ENCODE peak calls at places on chromosomes 6 and 20, in seven cellular contexts. C is AG04450, M is pancreas, Y is colonic mucosa, R is left lung, A is heart right ventricle, Q is uterus. G is an unnamed sample. For H3K9me3, the result is how much of the 10 kb centered on the place peaks cover.

GRCh38 chr6:147900191-147900830 is 391.8 kb downstream of the SAMD5 start:
- DNase-seq in C (no peak), M (no peak), Y (no peak), R (no peak), A (no peak), Q (no peak), G (no peak)

GRCh38 chr6:13711384-13711725 is 280 bp downstream of the RANBP9 start:
- DNase-seq in C (no peak), M (no peak), Y (no peak), R (peak), A (no peak), Q (no peak), G (peak)

GRCh38 chr6:129890164-129890563 is 29.0 kb upstream of the TMEM244 start:
- DNase-seq in C (no peak), M (no peak), Y (no peak), R (no peak), A (no peak), Q (no peak), G (no peak)

GRCh38 chr6:134249759-134250602 is 67.9 kb downstream of the SGK1 start:
- DNase-seq in C (no peak), M (no peak), Y (no peak), R (no peak), A (no peak), Q (no peak), G (no peak)

GRCh38 chr6:165536911-165537310 is 126.1 kb downstream of the PDE10A start:
- DNase-seq in C (no peak), M (no peak), Y (no peak), R (no peak), A (no peak), Q (no peak), G (no peak)

GRCh38 chr6:12298017-12298958 is 8.1 kb downstream of the EDN1 start:
- DNase-seq in C (no peak), M (no peak), Y (no peak), R (no peak), A (no peak), Q (no peak), G (no peak)

GRCh38 chr6:109326346-109326745 is 55.9 kb downstream of the CD164 start:
- DNase-seq in C (no peak), M (no peak), Y (no peak), R (no peak), A (no peak), Q (no peak), G (no peak)

GRCh38 chr6:113447088-113447831 is 409.9 kb upstream of the MARCKS start:
- DNase-seq in C (peak), M (no peak), Y (no peak), R (no peak), A (no peak), Q (no peak), G (no peak)

GRCh38 chr6:40395066-40395697 is 192.0 kb downstream of the LRFN2 start:
- DNase-seq in C (no peak), M (no peak), Y (no peak), R (no peak), A (no peak), Q (no peak), G (no peak)

GRCh38 chr6:17584241-17584803 is 15.8 kb upstream of the FAM8A1 start:
- DNase-seq in C (peak), M (no peak), Y (no peak), R (no peak), A (peak), Q (peak), G (peak)

GRCh38 chr20:462199-462991 is at the start of gene TBC1D20:
- DNase-seq in C (peak), M (peak), Y (peak), R (peak), A (peak), Q (peak), G (peak)

GRCh38 chr20:53774487-53775203 is 181.0 kb upstream of the ZNF217 start:
- DNase-seq in C (peak), M (no peak), Y (no peak), R (no peak), A (peak), Q (no peak), G (no peak)

GRCh38 chr20:46636981-46637860 is 14.0 kb downstream of the SLC13A3 start:
- DNase-seq in C (no peak), M (no peak), Y (no peak), R (peak), A (no peak), Q (no peak), G (no peak)

GRCh38 chr20:41259309-41259708 is 58.2 kb downstream of the ZHX3 start:
- DNase-seq in C (no peak), M (no peak), Y (no peak), R (no peak), A (no peak), Q (no peak), G (no peak)
- H3K9me3 ChIP-seq in C (under half), M (under half), Y (under half), R (under half), A (under half), Q (under half), G (under half)

DNA sequence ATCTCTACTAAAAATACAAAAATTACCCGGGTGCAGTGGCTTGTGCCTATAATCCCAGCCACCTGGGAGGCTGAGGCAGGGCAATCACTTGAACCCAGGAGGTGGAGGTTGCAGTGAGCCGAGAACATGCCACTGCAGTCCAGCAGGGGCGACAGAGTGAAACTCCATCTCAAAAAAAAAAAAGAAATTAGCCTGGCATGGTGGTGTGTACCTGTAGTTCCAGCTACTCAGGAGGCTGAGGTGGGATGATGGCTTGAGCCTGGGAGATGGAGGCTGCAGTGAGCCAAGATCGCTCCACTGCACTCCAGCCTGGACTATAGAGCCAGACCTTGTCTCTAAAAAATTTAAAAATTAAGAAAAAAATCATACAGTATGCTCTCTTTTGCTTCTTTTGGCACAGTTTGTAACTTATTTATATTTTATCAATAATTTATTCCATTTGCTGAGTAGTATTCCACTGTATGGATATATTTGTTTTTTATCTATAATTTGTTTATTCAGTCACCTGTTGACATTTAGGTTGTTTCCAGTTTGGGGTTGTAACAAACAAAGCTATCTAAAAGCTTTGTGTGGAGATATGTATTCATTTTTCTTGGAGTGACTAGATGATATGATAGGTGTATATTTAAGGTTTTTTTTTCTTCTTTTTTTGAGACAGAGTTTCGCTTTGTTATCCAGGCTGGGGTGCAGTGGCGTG is 8.0 kb upstream of the MYBL2 start:
- DNase-seq in C (no peak), M (no peak), Y (no peak), R (no peak), A (no peak), Q (no peak), G (no peak)
- TF ChIP-seq CTCF in C (no peak), M (no peak), Y (no peak), R (no peak), A (no peak), Q (no peak), G (no peak)

DNA sequence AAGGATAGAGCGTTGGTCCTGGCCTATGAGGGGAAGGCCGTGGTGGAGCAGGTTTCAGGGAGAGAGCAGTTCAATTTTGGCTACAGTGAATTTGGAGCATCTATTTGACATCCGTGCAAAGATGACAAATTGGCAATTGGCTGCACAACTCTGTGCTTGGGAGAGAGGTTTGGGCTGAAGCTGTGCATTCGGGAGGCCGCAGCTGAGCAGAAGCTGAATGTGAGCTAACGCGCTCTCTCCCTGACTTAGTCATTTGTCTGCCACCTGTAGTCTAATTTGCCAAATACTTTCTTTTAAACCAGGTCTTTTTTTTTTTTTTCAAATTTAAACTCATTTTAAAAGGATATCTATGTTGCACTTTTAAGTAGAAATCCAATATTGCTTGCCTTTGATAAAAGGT is 78.8 kb downstream of the PHACTR3 start:
- DNase-seq in C (no peak), M (no peak), Y (no peak), R (no peak), A (no peak), Q (no peak), G (no peak)
- H3K9me3 ChIP-seq in C (under half), M (under half), Y (under half), R (under half), A (under half), Q (under half), G (under half)

GRCh38 chr6:44642345-44642744 is 254.8 kb downstream of the CDC5L start:
- DNase-seq in C (no peak), M (no peak), Y (no peak), R (no peak), A (no peak), Q (no peak), G (no peak)

GRCh38 chr6:44646355-44646754 is 258.8 kb downstream of the CDC5L start:
- DNase-seq in C (no peak), M (no peak), Y (no peak), R (no peak), A (no peak), Q (no peak), G (no peak)

GRCh38 chr6:44642870-44643522 is 255.5 kb downstream of the CDC5L start:
- DNase-seq in C (no peak), M (no peak), Y (no peak), R (no peak), A (no peak), Q (no peak), G (no peak)

GRCh38 chr6:44641344-44641743 is 253.8 kb downstream of the CDC5L start:
- DNase-seq in C (no peak), M (no peak), Y (no peak), R (no peak), A (no peak), Q (no peak), G (no peak)

DNA sequence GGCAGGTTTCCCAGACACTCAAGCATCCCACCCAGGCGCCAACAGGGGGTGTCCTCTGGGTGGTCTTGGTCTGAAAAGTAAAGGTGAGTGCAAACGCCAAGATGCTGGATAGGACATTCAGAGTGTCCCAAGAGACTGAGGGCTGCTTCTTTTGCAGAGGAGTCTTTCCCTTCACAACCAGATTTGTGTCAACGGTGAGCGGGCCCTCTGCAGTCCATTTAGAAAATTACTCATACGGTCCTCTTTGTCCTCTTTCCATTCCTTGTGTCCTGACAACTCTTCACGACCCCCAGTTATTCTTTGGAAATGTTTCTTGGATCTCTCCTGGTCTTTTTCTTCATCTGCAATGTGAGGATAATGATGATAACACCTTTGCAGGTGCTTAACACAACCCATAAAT is 257.8 kb downstream of the CDC5L start:
- DNase-seq in C (no peak), M (no peak), Y (no peak), R (no peak), A (no peak), Q (no peak), G (no peak)
- TF ChIP-seq CTCF in C (peak), M (no peak), Y (no peak), R (no peak), A (no peak), Q (no peak), G (peak)

DNA sequence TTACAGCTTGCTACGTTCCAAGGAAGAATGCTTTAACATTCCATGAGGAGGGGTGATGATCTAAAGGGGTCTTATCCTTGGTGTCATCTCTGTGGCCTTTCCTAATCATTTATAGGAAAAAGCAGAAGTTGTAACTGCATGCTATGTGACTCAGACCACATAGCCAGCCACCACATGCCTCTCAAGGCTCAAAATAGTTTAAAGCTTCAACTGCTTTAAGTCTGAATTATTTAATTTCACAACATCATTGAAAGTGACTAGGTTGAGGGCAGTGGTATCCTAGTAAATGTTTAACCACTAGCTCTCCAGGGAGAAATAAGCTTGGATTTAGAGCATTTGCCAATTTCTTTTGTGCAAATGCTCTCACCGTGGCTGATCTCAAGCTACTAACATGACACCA is 29.7 kb downstream of the MC3R start:
- DNase-seq in C (no peak), M (no peak), Y (no peak), R (no peak), A (no peak), Q (no peak), G (no peak)
- H3K9me3 ChIP-seq in C (under half), M (under half), Y (under half), R (under half), A (under half), Q (under half), G (under half)

G was measured in Caco-2.